ENCODE peak calls at places on chromosomes 16 and 17, in five cellular contexts. One of them, this sample, is unnamed. For H3K4me1 and H3K36me3, the result is how much of the 10 kb centered on the place peaks cover.

GRCh38 chr17:44966348-44967025 is 1.6 kb downstream of the C1QL1 start:
- DNase-seq in Peyer's patch: no peak
- DNase-seq in PC-9: no peak
- DNase-seq in vagina: no peak
- DNase-seq in NT2/D1: no peak
- DNase-seq in this sample: no peak

GRCh38 chr16:76389126-76389525 is 111.9 kb downstream of the CNTNAP4 start:
- DNase-seq in Peyer's patch: no peak
- DNase-seq in PC-9: no peak
- DNase-seq in vagina: no peak
- DNase-seq in NT2/D1: no peak
- DNase-seq in this sample: no peak

GRCh38 chr16:14205666-14206065 is 134.5 kb downstream of the MRTFB start:
- DNase-seq in Peyer's patch: no peak
- DNase-seq in PC-9: no peak
- DNase-seq in vagina: no peak
- DNase-seq in NT2/D1: no peak
- DNase-seq in this sample: no peak

GRCh38 chr16:78641463-78641862 is 542.0 kb downstream of the WWOX start:
- DNase-seq in Peyer's patch: no peak
- DNase-seq in PC-9: no peak
- DNase-seq in vagina: no peak
- DNase-seq in NT2/D1: no peak
- DNase-seq in this sample: no peak

GRCh38 chr17:46003907-46004748 is 5.1 kb downstream of the STH start:
- DNase-seq in Peyer's patch: peak
- DNase-seq in PC-9: no peak
- DNase-seq in vagina: no peak
- DNase-seq in NT2/D1: no peak
- DNase-seq in this sample: peak

GRCh38 chr17:63455417-63455816 is 9.3 kb upstream of the CYB561 start:
- DNase-seq in Peyer's patch: peak
- DNase-seq in PC-9: no peak
- DNase-seq in vagina: no peak
- DNase-seq in NT2/D1: no peak
- DNase-seq in this sample: peak

GRCh38 chr17:56478836-56479447 is 114.6 kb upstream of the NOG start:
- DNase-seq in Peyer's patch: no peak
- DNase-seq in PC-9: no peak
- DNase-seq in vagina: no peak
- DNase-seq in NT2/D1: peak
- DNase-seq in this sample: peak

GRCh38 chr16:3158014-3158497 is 23.2 kb downstream of the ZNF213 start:
- DNase-seq in Peyer's patch: no peak
- DNase-seq in PC-9: no peak
- DNase-seq in vagina: no peak
- DNase-seq in NT2/D1: no peak
- DNase-seq in this sample: no peak

GRCh38 chr17:49514374-49514738 is 19.3 kb downstream of the NGFR start:
- DNase-seq in Peyer's patch: no peak
- DNase-seq in PC-9: no peak
- DNase-seq in vagina: no peak
- DNase-seq in NT2/D1: peak
- DNase-seq in this sample: peak

GRCh38 chr17:42017866-42018200 is 594 bp upstream of the DNAJC7 start:
- DNase-seq in Peyer's patch: peak
- DNase-seq in PC-9: no peak
- DNase-seq in vagina: no peak
- DNase-seq in NT2/D1: no peak
- DNase-seq in this sample: no peak

GRCh38 chr17:9050801-9051401 is 29.6 kb downstream of the NTN1 start:
- DNase-seq in Peyer's patch: no peak
- DNase-seq in PC-9: peak
- DNase-seq in vagina: no peak
- DNase-seq in NT2/D1: no peak
- DNase-seq in this sample: no peak

GRCh38 chr16:69097425-69097824 is 8.0 kb upstream of the HAS3 start:
- DNase-seq in Peyer's patch: no peak
- DNase-seq in PC-9: no peak
- DNase-seq in vagina: no peak
- DNase-seq in NT2/D1: no peak
- DNase-seq in this sample: no peak

GRCh38 chr17:1126327-1126726 is 53.5 kb downstream of the ABR start:
- DNase-seq in Peyer's patch: no peak
- DNase-seq in PC-9: no peak
- DNase-seq in vagina: no peak
- DNase-seq in NT2/D1: no peak
- DNase-seq in this sample: no peak

GRCh38 chr16:89298826-89299225 is 81.3 kb downstream of the ZNF778 start:
- DNase-seq in Peyer's patch: no peak
- DNase-seq in PC-9: no peak
- DNase-seq in vagina: no peak
- DNase-seq in NT2/D1: no peak
- DNase-seq in this sample: no peak

GRCh38 chr16:89295915-89296314 is 78.4 kb downstream of the ZNF778 start:
- DNase-seq in Peyer's patch: no peak
- DNase-seq in PC-9: no peak
- DNase-seq in vagina: no peak
- DNase-seq in NT2/D1: no peak
- DNase-seq in this sample: no peak

GRCh38 chr16:89297156-89297869 is 79.8 kb downstream of the ZNF778 start:
- DNase-seq in Peyer's patch: no peak
- DNase-seq in PC-9: no peak
- DNase-seq in vagina: no peak
- DNase-seq in NT2/D1: no peak
- DNase-seq in this sample: no peak

GRCh38 chr16:89300311-89300975 is 82.9 kb downstream of the ZNF778 start:
- DNase-seq in Peyer's patch: no peak
- DNase-seq in PC-9: no peak
- DNase-seq in vagina: no peak
- DNase-seq in NT2/D1: no peak
- DNase-seq in this sample: no peak

GRCh38 chr16:89297870-89298545 is 80.5 kb downstream of the ZNF778 start:
- DNase-seq in Peyer's patch: no peak
- DNase-seq in PC-9: no peak
- DNase-seq in vagina: no peak
- DNase-seq in NT2/D1: no peak
- DNase-seq in this sample: no peak
- H3K4me1 ChIP-seq in Peyer's patch: under half
- H3K4me1 ChIP-seq in PC-9: under half
- H3K4me1 ChIP-seq in vagina: half or more
- H3K4me1 ChIP-seq in NT2/D1: under half
- H3K4me1 ChIP-seq in this sample: under half

DNA sequence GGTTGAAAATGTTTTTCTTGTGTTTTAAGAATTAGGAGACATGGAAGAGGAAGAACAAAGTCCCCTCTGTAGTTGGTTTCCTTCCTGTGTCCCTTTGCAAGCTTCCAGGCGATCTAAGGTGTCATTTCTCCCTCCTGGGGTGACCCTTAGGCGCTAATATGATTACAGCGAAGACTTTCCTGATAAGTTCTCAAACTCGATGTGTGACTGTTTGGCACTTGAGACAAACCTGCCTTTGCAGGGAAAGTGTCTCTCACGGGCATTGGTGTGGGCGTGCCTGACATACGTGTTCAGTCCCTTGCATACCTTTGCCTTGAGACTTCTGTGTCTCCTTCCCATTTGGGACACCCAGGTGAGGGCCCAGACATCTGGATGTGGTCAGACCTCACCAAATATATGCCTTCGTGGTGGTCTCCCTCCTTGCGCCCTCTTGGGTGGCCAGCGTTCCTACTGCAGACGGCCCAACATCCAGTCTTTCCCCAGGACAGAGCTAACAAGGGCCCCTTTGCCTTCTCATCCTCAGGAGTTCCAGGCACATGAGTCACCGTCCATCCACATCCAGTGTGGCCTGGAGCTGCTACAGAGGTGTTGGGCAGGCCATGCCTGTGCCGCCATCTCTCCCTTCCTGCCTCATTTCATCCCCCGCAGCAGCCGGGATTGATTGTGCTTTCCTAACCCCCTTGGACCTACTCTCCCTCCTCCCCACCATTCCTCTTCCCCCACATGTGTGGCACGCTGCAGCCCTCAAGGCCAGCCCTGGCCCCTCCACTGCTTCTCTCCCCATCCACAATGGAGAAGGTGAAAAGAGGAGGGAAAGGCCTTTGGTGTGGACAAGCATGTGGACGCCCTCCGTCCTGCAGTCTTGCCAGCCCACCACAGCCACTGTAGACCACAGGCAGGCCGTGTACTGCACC is 3.1 kb upstream of the JPT2 start:
- DNase-seq in Peyer's patch: no peak
- DNase-seq in PC-9: no peak
- DNase-seq in vagina: no peak
- DNase-seq in NT2/D1: no peak
- DNase-seq in this sample: no peak
- H3K36me3 ChIP-seq in Peyer's patch: under half
- H3K36me3 ChIP-seq in PC-9: under half
- H3K36me3 ChIP-seq in vagina: under half
- H3K36me3 ChIP-seq in NT2/D1: half or more
- H3K36me3 ChIP-seq in this sample: under half

GRCh38 chr16:86050111-86050510 is 151.1 kb downstream of the IRF8 start:
- DNase-seq in Peyer's patch: no peak
- DNase-seq in PC-9: no peak
- DNase-seq in vagina: no peak
- DNase-seq in NT2/D1: no peak
- DNase-seq in this sample: no peak

GRCh38 chr16:86052926-86053325 is 154.0 kb downstream of the IRF8 start:
- DNase-seq in Peyer's patch: no peak
- DNase-seq in PC-9: no peak
- DNase-seq in vagina: no peak
- DNase-seq in NT2/D1: no peak
- DNase-seq in this sample: no peak

GRCh38 chr16:86050591-86051375 is 151.8 kb downstream of the IRF8 start:
- DNase-seq in Peyer's patch: no peak
- DNase-seq in PC-9: no peak
- DNase-seq in vagina: no peak
- DNase-seq in NT2/D1: no peak
- DNase-seq in this sample: no peak

GRCh38 chr16:86051376-86052114 is 152.6 kb downstream of the IRF8 start:
- DNase-seq in Peyer's patch: no peak
- DNase-seq in PC-9: no peak
- DNase-seq in vagina: no peak
- DNase-seq in NT2/D1: no peak
- DNase-seq in this sample: no peak

DNA sequence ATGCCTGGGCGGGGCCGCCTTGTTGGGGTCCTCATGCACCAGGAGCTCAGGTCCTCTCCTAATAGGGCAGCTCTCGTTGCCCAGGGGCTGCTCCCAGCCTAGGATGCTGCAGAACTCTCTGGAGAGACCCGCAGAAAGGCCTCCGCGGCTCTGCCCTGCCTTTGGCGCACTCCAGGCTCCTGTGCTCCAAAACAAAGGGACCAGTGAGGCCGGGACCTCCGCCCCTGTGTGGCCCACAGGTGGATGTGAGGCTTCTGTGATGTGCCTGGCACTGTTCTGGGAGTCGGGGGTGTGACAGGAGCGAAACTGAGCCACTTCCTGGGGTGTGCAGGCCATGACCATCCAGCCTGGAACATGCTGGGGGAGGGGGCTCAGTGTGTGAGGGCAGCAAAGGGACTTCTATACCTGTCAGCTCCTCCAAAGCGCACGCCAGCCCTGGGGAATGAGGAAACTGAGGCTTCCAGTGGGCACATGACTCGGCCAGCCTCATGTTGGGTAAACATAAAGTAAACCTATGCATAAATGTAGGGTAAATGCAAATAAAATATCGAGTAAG is 153.2 kb downstream of the IRF8 start:
- DNase-seq in Peyer's patch: no peak
- DNase-seq in PC-9: no peak
- DNase-seq in vagina: no peak
- DNase-seq in NT2/D1: no peak
- DNase-seq in this sample: no peak
- H3K4me1 ChIP-seq in Peyer's patch: under half
- H3K4me1 ChIP-seq in PC-9: under half
- H3K4me1 ChIP-seq in vagina: under half
- H3K4me1 ChIP-seq in NT2/D1: under half
- H3K4me1 ChIP-seq in this sample: under half

DNA sequence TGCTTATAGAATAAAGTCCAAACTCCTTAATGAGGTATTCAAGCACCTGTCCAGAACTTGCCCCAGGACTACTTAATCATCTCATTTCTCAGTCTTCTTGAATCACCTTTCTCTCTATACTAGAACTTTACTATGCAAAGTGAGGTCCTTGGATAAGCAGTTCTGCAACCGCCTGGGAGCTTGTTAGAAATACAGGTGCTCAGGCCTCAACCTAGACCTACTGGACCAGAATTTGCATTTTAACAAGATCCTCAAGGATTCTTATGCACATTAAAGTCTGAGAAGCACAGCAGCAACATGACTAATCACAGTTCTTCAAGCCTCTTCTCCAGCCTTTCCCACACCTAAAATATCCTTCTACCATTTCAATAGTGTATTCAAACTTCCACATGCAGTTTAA is 61.7 kb downstream of the GRB7 start:
- DNase-seq in Peyer's patch: no peak
- DNase-seq in PC-9: no peak
- DNase-seq in vagina: no peak
- DNase-seq in NT2/D1: no peak
- DNase-seq in this sample: no peak
- H3K36me3 ChIP-seq in Peyer's patch: under half
- H3K36me3 ChIP-seq in PC-9: under half
- H3K36me3 ChIP-seq in vagina: under half
- H3K36me3 ChIP-seq in NT2/D1: under half
- H3K36me3 ChIP-seq in this sample: under half

DNA sequence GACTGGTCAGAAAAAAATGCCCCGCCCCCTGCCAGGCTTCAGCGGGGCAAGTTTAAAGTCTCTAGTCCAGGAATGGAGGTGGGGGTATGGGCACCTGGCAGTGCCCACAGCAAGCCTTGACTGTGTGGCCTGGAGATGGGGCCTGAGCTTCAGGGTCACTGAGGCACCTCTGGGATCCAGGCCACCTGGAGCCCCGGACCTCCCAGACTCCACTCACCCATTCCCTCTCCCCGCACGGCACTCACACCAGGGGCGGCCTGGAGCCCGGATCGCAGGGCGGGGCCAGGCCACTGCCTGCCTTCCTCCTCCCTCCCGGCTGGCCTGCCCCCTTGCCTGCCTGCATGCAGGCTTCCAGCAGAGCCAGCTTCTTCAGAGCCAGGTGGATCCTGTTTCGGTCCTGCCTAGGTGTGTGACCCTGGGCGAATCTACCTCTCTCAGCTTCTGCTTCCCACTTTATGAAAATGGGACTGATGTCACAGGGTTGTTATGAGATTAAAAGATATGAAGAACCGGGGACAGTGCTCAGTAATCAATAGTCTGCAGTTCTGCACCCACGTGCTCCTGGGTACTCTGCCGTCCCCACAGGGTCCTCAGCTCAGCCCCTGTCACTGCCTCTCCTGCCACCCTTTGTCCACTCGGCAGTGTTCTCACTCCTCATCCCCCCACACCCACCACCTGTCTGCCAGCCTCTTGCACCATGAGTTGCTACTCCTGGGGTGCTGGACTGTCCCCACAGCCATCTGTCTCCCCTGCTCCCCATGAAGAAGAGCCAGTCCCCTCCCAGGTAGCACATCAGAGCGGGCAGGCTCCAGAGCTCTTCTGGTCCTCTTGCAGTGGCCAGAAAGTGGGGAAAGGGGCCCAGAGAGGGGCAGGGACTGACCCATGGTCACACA is 1.2 kb upstream of the TCAP start:
- DNase-seq in Peyer's patch: peak
- DNase-seq in PC-9: peak
- DNase-seq in vagina: no peak
- DNase-seq in NT2/D1: no peak
- DNase-seq in this sample: peak
- H3K4me1 ChIP-seq in Peyer's patch: under half
- H3K4me1 ChIP-seq in PC-9: under half
- H3K4me1 ChIP-seq in vagina: half or more
- H3K4me1 ChIP-seq in NT2/D1: under half
- H3K4me1 ChIP-seq in this sample: under half